ENCODE peak calls at places on chromosomes 1 and 21, in seven cellular contexts. One of them, this sample, is unnamed.

GRCh38 chr1:37157634-37158033 is 123.3 kb upstream of the GRIK3 start:
- DNase-seq in fibroblast of lung: no peak
- DNase-seq in GM23338: no peak
- DNase-seq in PC-3: no peak
- DNase-seq in neural progenitor cell: no peak
- DNase-seq in GM23248: no peak
- DNase-seq in endothelial cell of umbilical vein: no peak
- DNase-seq in this sample: no peak

GRCh38 chr1:44894591-44894990 is 51.5 kb upstream of the PTCH2 start:
- DNase-seq in GM23248: peak; percentile 86
- DNase-seq in fibroblast of lung: peak; percentile 93
- DNase-seq in endothelial cell of umbilical vein: peak; percentile 37
- DNase-seq in neural progenitor cell: no peak
- DNase-seq in GM23338: no peak
- DNase-seq in PC-3: peak; percentile 63
- DNase-seq in this sample: no peak

GRCh38 chr1:62325076-62325475 is 5.8 kb upstream of the KANK4 start:
- DNase-seq in GM23338: no peak
- DNase-seq in fibroblast of lung: peak; percentile 84
- DNase-seq in GM23248: peak; percentile 96
- DNase-seq in endothelial cell of umbilical vein: no peak
- DNase-seq in PC-3: peak; percentile 44
- DNase-seq in neural progenitor cell: no peak
- DNase-seq in this sample: peak; percentile 52

GRCh38 chr1:182217071-182217470 is 155.6 kb upstream of the ZNF648 start:
- DNase-seq in endothelial cell of umbilical vein: no peak
- DNase-seq in fibroblast of lung: peak; percentile 70
- DNase-seq in GM23248: peak; percentile 88
- DNase-seq in PC-3: peak; percentile 86
- DNase-seq in neural progenitor cell: no peak
- DNase-seq in GM23338: no peak
- DNase-seq in this sample: no peak

GRCh38 chr1:40899230-40899870 is 37.2 kb upstream of the CITED4 start:
- DNase-seq in GM23338: peak; percentile 72
- DNase-seq in PC-3: peak; percentile 94
- DNase-seq in endothelial cell of umbilical vein: no peak
- DNase-seq in fibroblast of lung: no peak
- DNase-seq in neural progenitor cell: no peak
- DNase-seq in GM23248: no peak
- DNase-seq in this sample: no peak

GRCh38 chr1:74729741-74730478 is 2.9 kb downstream of the CRYZ start:
- DNase-seq in endothelial cell of umbilical vein: no peak
- DNase-seq in fibroblast of lung: peak; percentile 69
- DNase-seq in PC-3: peak; percentile 75
- DNase-seq in GM23338: no peak
- DNase-seq in neural progenitor cell: no peak
- DNase-seq in GM23248: peak; percentile 67
- DNase-seq in this sample: no peak

GRCh38 chr1:183198463-183198862 is 12.4 kb downstream of the LAMC2 start:
- DNase-seq in PC-3: no peak
- DNase-seq in fibroblast of lung: peak; percentile 99
- DNase-seq in GM23338: no peak
- DNase-seq in neural progenitor cell: no peak
- DNase-seq in endothelial cell of umbilical vein: no peak
- DNase-seq in GM23248: peak; percentile 87
- DNase-seq in this sample: peak; percentile 55

GRCh38 chr1:207789792-207790787 is 38.2 kb downstream of the CD46 start:
- DNase-seq in GM23248: peak; percentile 24
- DNase-seq in PC-3: peak; percentile 72
- DNase-seq in endothelial cell of umbilical vein: no peak
- DNase-seq in neural progenitor cell: no peak
- DNase-seq in GM23338: no peak
- DNase-seq in fibroblast of lung: peak; percentile 20
- DNase-seq in this sample: peak; percentile 44

GRCh38 chr1:221098462-221099406 is 219.5 kb downstream of the HLX start:
- DNase-seq in neural progenitor cell: no peak
- DNase-seq in endothelial cell of umbilical vein: peak; percentile 31
- DNase-seq in GM23248: peak; percentile 79
- DNase-seq in PC-3: peak; percentile 69
- DNase-seq in GM23338: no peak
- DNase-seq in fibroblast of lung: peak; percentile 21
- DNase-seq in this sample: no peak

GRCh38 chr21:41289431-41289830 is 27.2 kb upstream of the FAM3B start:
- DNase-seq in GM23338: peak; percentile 63
- DNase-seq in neural progenitor cell: peak; percentile 59
- DNase-seq in PC-3: no peak
- DNase-seq in fibroblast of lung: peak; percentile 23
- DNase-seq in endothelial cell of umbilical vein: no peak
- DNase-seq in GM23248: no peak
- DNase-seq in this sample: peak; percentile 29

GRCh38 chr1:109399326-109399957 is 1.7 kb upstream of the SORT1 start:
- DNase-seq in neural progenitor cell: peak; percentile 65
- DNase-seq in GM23338: peak; percentile 77
- DNase-seq in GM23248: peak; percentile 51
- DNase-seq in PC-3: peak; percentile 88
- DNase-seq in endothelial cell of umbilical vein: peak; percentile 83
- DNase-seq in fibroblast of lung: peak; percentile 50
- DNase-seq in this sample: peak; percentile 79

GRCh38 chr21:43854773-43855633 is 10.0 kb upstream of the AGPAT3 start:
- DNase-seq in fibroblast of lung: no peak
- DNase-seq in endothelial cell of umbilical vein: no peak
- DNase-seq in neural progenitor cell: no peak
- DNase-seq in GM23338: no peak
- DNase-seq in GM23248: no peak
- DNase-seq in PC-3: no peak
- DNase-seq in this sample: peak; percentile 28

GRCh38 chr1:66682106-66682505 is 70.2 kb upstream of the DYNLT5 start:
- DNase-seq in neural progenitor cell: no peak
- DNase-seq in fibroblast of lung: no peak
- DNase-seq in endothelial cell of umbilical vein: no peak
- DNase-seq in GM23248: no peak
- DNase-seq in GM23338: no peak
- DNase-seq in PC-3: no peak
- DNase-seq in this sample: no peak

GRCh38 chr1:47865881-47866535 is 131.2 kb downstream of the TRABD2B start:
- DNase-seq in neural progenitor cell: no peak
- DNase-seq in PC-3: no peak
- DNase-seq in GM23338: no peak
- DNase-seq in GM23248: no peak
- DNase-seq in endothelial cell of umbilical vein: no peak
- DNase-seq in fibroblast of lung: no peak
- DNase-seq in this sample: peak; percentile 73

GRCh38 chr1:72620453-72620852 is 338.1 kb upstream of the NEGR1 start:
- DNase-seq in fibroblast of lung: no peak
- DNase-seq in neural progenitor cell: no peak
- DNase-seq in endothelial cell of umbilical vein: peak; percentile 90
- DNase-seq in GM23248: no peak
- DNase-seq in PC-3: no peak
- DNase-seq in GM23338: no peak
- DNase-seq in this sample: no peak

GRCh38 chr1:75342799-75343198 is 208.6 kb downstream of the LHX8 start:
- DNase-seq in GM23338: peak; percentile 24
- DNase-seq in GM23248: no peak
- DNase-seq in fibroblast of lung: no peak
- DNase-seq in neural progenitor cell: peak; percentile 15
- DNase-seq in PC-3: no peak
- DNase-seq in endothelial cell of umbilical vein: no peak
- DNase-seq in this sample: no peak

GRCh38 chr1:95287078-95287477 is 53.1 kb downstream of the RWDD3 start:
- DNase-seq in fibroblast of lung: no peak
- DNase-seq in GM23248: no peak
- DNase-seq in PC-3: peak; percentile 11
- DNase-seq in neural progenitor cell: peak; percentile 38
- DNase-seq in endothelial cell of umbilical vein: no peak
- DNase-seq in GM23338: peak; percentile 23
- DNase-seq in this sample: no peak

GRCh38 chr21:14762734-14763694 is 216.9 kb upstream of the SAMSN1 start:
- DNase-seq in PC-3: no peak
- DNase-seq in GM23248: no peak
- DNase-seq in endothelial cell of umbilical vein: peak; percentile 8
- DNase-seq in GM23338: no peak
- DNase-seq in neural progenitor cell: no peak
- DNase-seq in fibroblast of lung: no peak
- DNase-seq in this sample: no peak

GRCh38 chr1:87169250-87169910 is 159.3 kb upstream of the LMO4 start:
- DNase-seq in GM23338: no peak
- DNase-seq in endothelial cell of umbilical vein: no peak
- DNase-seq in PC-3: no peak
- DNase-seq in fibroblast of lung: peak; percentile 25
- DNase-seq in neural progenitor cell: peak; percentile 14
- DNase-seq in GM23248: no peak
- DNase-seq in this sample: no peak

DNA sequence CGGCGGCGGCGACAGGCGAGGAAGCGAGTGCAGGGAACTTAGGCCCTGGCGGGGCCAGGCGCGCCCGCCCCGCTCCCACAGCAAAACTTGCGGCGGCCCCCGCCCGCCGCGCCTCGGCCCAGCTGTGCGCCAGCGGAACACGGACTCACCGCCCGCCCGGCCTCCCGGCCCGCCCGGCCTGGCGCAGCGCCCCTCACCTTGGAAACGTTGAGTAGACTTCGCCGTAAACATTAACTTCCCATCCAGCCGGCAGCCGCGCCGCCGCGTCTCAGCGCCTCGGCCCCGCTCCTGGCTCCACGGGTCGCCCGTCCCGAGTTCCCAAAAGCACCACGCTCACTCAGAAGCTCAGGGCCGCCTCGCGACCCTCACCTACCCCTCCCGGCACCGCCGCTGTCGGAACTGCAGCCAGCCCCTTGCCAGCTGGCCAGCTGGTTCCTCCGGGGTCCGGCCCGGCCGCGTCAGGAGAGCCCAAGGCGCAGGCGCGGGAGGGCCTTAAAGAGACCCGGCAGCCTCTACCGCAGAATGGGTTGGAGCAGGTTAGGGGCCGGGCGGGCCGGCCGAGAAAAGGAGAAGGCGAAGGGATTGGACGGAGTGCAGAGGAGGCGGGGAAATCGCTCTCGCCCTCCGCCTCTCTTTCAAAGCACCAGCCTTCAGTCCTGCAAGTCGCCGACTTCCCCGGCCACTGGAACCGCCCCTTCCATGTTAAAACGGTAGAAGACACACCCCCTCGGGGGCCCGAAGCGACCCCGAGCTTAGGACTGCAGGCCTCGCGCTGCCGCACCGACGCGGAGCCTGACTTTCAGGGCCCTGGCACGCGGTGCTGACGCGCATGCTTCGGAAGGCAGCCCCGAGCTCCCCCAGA is at the start of gene EVI5:
- DNase-seq in GM23338: peak; percentile 99
- DNase-seq in neural progenitor cell: peak; percentile 99
- DNase-seq in GM23248: peak; percentile 99
- DNase-seq in PC-3: peak; percentile 97
- DNase-seq in fibroblast of lung: peak; percentile 98
- DNase-seq in endothelial cell of umbilical vein: peak; percentile 99
- DNase-seq in this sample: peak; percentile 98
- TF ChIP-seq EZH2 in GM23338: no peak
- TF ChIP-seq EZH2 in neural progenitor cell: peak; percentile 50
- TF ChIP-seq EZH2 in GM23248: no peak
- TF ChIP-seq EZH2 in PC-3: no peak
- TF ChIP-seq EZH2 in fibroblast of lung: no peak
- TF ChIP-seq EZH2 in endothelial cell of umbilical vein: no peak
- TF ChIP-seq EZH2 in this sample: no peak

GRCh38 chr1:203343956-203344355 is 7.0 kb downstream of the FMOD start:
- DNase-seq in endothelial cell of umbilical vein: no peak
- DNase-seq in GM23338: no peak
- DNase-seq in PC-3: no peak
- DNase-seq in neural progenitor cell: no peak
- DNase-seq in GM23248: no peak
- DNase-seq in fibroblast of lung: no peak
- DNase-seq in this sample: no peak

GRCh38 chr1:203346060-203346754 is 4.7 kb downstream of the FMOD start:
- DNase-seq in fibroblast of lung: no peak
- DNase-seq in neural progenitor cell: no peak
- DNase-seq in GM23338: no peak
- DNase-seq in GM23248: no peak
- DNase-seq in PC-3: no peak
- DNase-seq in endothelial cell of umbilical vein: no peak
- DNase-seq in this sample: no peak

GRCh38 chr1:203338335-203339036 is 12.4 kb downstream of the FMOD start:
- DNase-seq in GM23338: peak; percentile 89
- DNase-seq in PC-3: peak; percentile 73
- DNase-seq in endothelial cell of umbilical vein: peak; percentile 74
- DNase-seq in fibroblast of lung: peak; percentile 45
- DNase-seq in neural progenitor cell: peak; percentile 80
- DNase-seq in GM23248: peak; percentile 72
- DNase-seq in this sample: peak; percentile 81

GRCh38 chr1:203340112-203340804 is 10.7 kb downstream of the FMOD start:
- DNase-seq in fibroblast of lung: peak; percentile 71
- DNase-seq in endothelial cell of umbilical vein: peak; percentile 76
- DNase-seq in GM23248: peak; percentile 93
- DNase-seq in GM23338: peak; percentile 95
- DNase-seq in neural progenitor cell: peak; percentile 94
- DNase-seq in PC-3: peak; percentile 94
- DNase-seq in this sample: peak; percentile 94

GRCh38 chr1:203342192-203342940 is 8.6 kb downstream of the FMOD start:
- DNase-seq in PC-3: peak; percentile 71
- DNase-seq in GM23248: peak; percentile 61
- DNase-seq in endothelial cell of umbilical vein: peak; percentile 44
- DNase-seq in neural progenitor cell: peak; percentile 79
- DNase-seq in GM23338: peak; percentile 93
- DNase-seq in fibroblast of lung: peak; percentile 27
- DNase-seq in this sample: peak; percentile 77
- TF ChIP-seq EZH2 in PC-3: no peak
- TF ChIP-seq EZH2 in GM23248: no peak
- TF ChIP-seq EZH2 in endothelial cell of umbilical vein: no peak
- TF ChIP-seq EZH2 in neural progenitor cell: no peak
- TF ChIP-seq EZH2 in GM23338: no peak
- TF ChIP-seq EZH2 in fibroblast of lung: peak; percentile 25
- TF ChIP-seq EZH2 in this sample: no peak

GRCh38 chr1:200034821-200035396 is 7.4 kb downstream of the NR5A2 start:
- DNase-seq in GM23248: peak; percentile 67
- DNase-seq in fibroblast of lung: peak; percentile 28
- DNase-seq in PC-3: no peak
- DNase-seq in endothelial cell of umbilical vein: peak; percentile 38
- DNase-seq in GM23338: peak; percentile 73
- DNase-seq in neural progenitor cell: peak; percentile 80
- DNase-seq in this sample: peak; percentile 21
- TF ChIP-seq EZH2 in GM23248: peak; percentile 85
- TF ChIP-seq EZH2 in fibroblast of lung: no peak
- TF ChIP-seq EZH2 in PC-3: no peak
- TF ChIP-seq EZH2 in endothelial cell of umbilical vein: no peak
- TF ChIP-seq EZH2 in GM23338: peak; percentile 60
- TF ChIP-seq EZH2 in neural progenitor cell: no peak
- TF ChIP-seq EZH2 in this sample: peak; percentile 86

DNA sequence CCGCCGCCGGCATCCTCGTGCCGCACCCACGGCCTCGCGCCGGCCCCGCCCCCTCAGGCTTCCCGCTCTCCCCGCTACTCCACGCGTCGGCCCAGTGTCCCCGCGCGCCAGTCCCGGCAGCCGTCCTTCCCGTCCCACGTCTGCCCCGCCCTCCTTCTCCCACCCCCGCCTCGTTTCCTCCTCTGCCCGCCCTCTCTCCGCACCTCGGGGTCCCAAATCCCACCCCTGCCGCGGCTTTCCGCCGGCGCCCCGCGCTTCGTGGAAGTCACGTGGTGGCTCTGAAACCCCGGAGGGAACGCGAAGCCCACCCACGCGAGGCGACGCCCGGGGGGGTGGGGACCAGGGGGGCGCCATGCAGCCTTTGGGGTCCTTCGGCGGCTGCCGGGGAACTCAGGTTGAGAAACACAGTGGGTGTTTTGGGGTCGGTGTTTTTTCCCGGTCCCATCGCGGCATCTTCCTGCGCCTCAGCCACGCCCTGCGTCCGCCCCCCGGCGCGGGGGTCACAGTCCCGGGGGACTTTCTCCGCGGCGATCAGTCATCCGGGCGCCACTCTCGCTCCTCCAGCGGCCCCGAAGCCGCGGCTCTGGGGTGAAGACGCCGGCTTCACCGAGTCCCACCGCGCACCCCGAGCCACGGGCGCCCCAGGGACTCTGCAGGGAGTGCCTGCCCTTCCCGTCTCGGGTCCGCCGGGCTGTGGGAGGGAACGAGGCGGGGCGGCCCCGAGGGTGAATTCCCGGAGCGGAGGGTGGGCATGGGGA is at the start of gene BATF3:
- DNase-seq in GM23338: peak; percentile 44
- DNase-seq in endothelial cell of umbilical vein: no peak
- DNase-seq in fibroblast of lung: peak; percentile 18
- DNase-seq in GM23248: peak; percentile 69
- DNase-seq in neural progenitor cell: peak; percentile 67
- DNase-seq in PC-3: no peak
- DNase-seq in this sample: peak; percentile 20
- TF ChIP-seq EZH2 in GM23338: peak; percentile 65
- TF ChIP-seq EZH2 in endothelial cell of umbilical vein: peak; percentile 62
- TF ChIP-seq EZH2 in fibroblast of lung: no peak
- TF ChIP-seq EZH2 in GM23248: no peak
- TF ChIP-seq EZH2 in neural progenitor cell: peak; percentile 93
- TF ChIP-seq EZH2 in PC-3: peak; percentile 100
- TF ChIP-seq EZH2 in this sample: peak; percentile 60

This sample was measured in hepatocyte.